ENCODE peak calls at places on chromosomes 11 and 22, in nine cellular contexts. I is GM23338, Y is prostate gland, L is breast epithelium, W is HCT116, C is suprapubic skin, H is upper lobe of left lung, X is spleen, U is SK-N-SH. K is an unnamed sample. For H3K4me1, the result is how much of the 10 kb centered on the place peaks cover.

GRCh38 chr11:112440518-112440917 is 179.9 kb upstream of the PLET1 start:
- DNase-seq in I (peak), H (no peak), X (no peak), Y (no peak), U (no peak), W (peak), L (no peak), C (no peak), K (no peak)

GRCh38 chr11:77019976-77020591 is 14.1 kb upstream of the B3GNT6 start:
- DNase-seq in U (no peak), C (no peak), Y (no peak), I (no peak), W (peak), L (no peak), X (no peak), H (no peak), K (peak)

GRCh38 chr22:17194213-17194612 is 25.0 kb downstream of the ADA2 start:
- DNase-seq in Y (no peak), I (peak), L (no peak), U (no peak), X (no peak), C (no peak), W (no peak), H (peak), K (no peak)

GRCh38 chr11:45149483-45150056 is 3.1 kb downstream of the PRDM11 start:
- DNase-seq in U (no peak), L (peak), H (no peak), X (peak), W (no peak), C (no peak), I (no peak), Y (peak), K (no peak)

GRCh38 chr11:61957028-61957770 is 7.0 kb downstream of the BEST1 start:
- DNase-seq in I (no peak), L (no peak), C (no peak), W (no peak), Y (no peak), H (no peak), X (peak), U (no peak), K (no peak)

GRCh38 chr11:128790200-128790599 is 76.9 kb downstream of the KCNJ1 start:
- DNase-seq in Y (peak), I (no peak), C (no peak), X (no peak), L (no peak), H (no peak), W (no peak), U (no peak), K (peak)

GRCh38 chr11:73969991-73970800 is 12.4 kb downstream of the UCP2 start:
- DNase-seq in L (peak), C (no peak), X (peak), I (no peak), Y (no peak), W (no peak), H (no peak), U (peak), K (no peak)

GRCh38 chr11:74182635-74183034 is 11.5 kb downstream of the PPME1 start:
- DNase-seq in H (no peak), X (no peak), I (no peak), C (no peak), Y (no peak), L (no peak), U (no peak), W (no peak), K (no peak)

GRCh38 chr11:17733261-17733660 is 1.3 kb upstream of the KCNC1 start:
- DNase-seq in W (no peak), U (no peak), Y (no peak), C (no peak), H (no peak), L (no peak), X (no peak), I (no peak), K (no peak)

GRCh38 chr11:1406571-1407485 is 17.1 kb downstream of the BRSK2 start:
- DNase-seq in H (peak), U (peak), W (no peak), Y (no peak), C (no peak), L (no peak), I (no peak), X (no peak), K (no peak)

GRCh38 chr22:50626856-50627451 is 998 bp downstream of the ARSA start:
- DNase-seq in Y (no peak), W (no peak), C (peak), H (peak), L (peak), U (peak), X (peak), I (no peak), K (no peak)

GRCh38 chr11:96781082-96781481 is 391.3 kb downstream of the JRKL start:
- DNase-seq in L (no peak), W (no peak), H (no peak), Y (no peak), U (no peak), I (no peak), C (no peak), X (no peak), K (peak)

GRCh38 chr11:96055706-96056387 is 131.9 kb upstream of the MTMR2 start:
- DNase-seq in X (no peak), H (no peak), W (no peak), U (no peak), C (no peak), L (no peak), Y (no peak), I (no peak), K (no peak)

GRCh38 chr22:40401981-40402406 is 31.6 kb downstream of the SGSM3 start:
- DNase-seq in I (no peak), C (no peak), U (no peak), Y (no peak), W (no peak), X (no peak), H (no peak), L (no peak), K (no peak)

GRCh38 chr11:57321996-57322880 is 2.5 kb downstream of the TNKS1BP1 start:
- DNase-seq in L (peak), W (peak), H (peak), X (no peak), U (peak), Y (peak), C (peak), I (peak), K (peak)

GRCh38 chr11:124644426-124645280 is 22.0 kb downstream of the TBRG1 start:
- DNase-seq in L (no peak), C (peak), I (peak), W (peak), H (no peak), Y (peak), X (no peak), U (peak), K (peak)

GRCh38 chr22:47275479-47276218 is 513.2 kb downstream of the TBC1D22A start:
- DNase-seq in H (no peak), X (no peak), I (no peak), L (no peak), W (no peak), C (peak), U (no peak), Y (no peak), K (no peak)

GRCh38 chr11:77046060-77046501 is 11.9 kb downstream of the B3GNT6 start:
- DNase-seq in X (no peak), H (peak), U (peak), C (peak), Y (no peak), W (peak), I (peak), L (no peak), K (peak)

GRCh38 chr22:44100411-44100810 is 76.3 kb downstream of the PARVB start:
- DNase-seq in X (peak), Y (no peak), L (no peak), C (no peak), U (no peak), W (no peak), I (no peak), H (no peak), K (no peak)

GRCh38 chr11:134482128-134482527 is 70.1 kb upstream of the B3GAT1 start:
- DNase-seq in C (no peak), H (no peak), U (no peak), Y (no peak), W (no peak), X (no peak), I (no peak), L (no peak), K (no peak)

GRCh38 chr11:132876301-132877071 is 655.8 kb downstream of the OPCML start:
- DNase-seq in C (no peak), X (no peak), U (no peak), I (no peak), W (no peak), Y (no peak), H (no peak), L (no peak), K (no peak)

GRCh38 chr11:66705587-66706335 is 23.3 kb downstream of the SPTBN2 start:
- DNase-seq in X (no peak), W (no peak), C (no peak), L (no peak), I (no peak), H (peak), U (no peak), Y (no peak), K (no peak)
- H3K4me1 ChIP-seq in X (under half), W (under half), C (under half), L (under half), I (under half), H (under half), U (under half), Y (under half), K (under half)

DNA sequence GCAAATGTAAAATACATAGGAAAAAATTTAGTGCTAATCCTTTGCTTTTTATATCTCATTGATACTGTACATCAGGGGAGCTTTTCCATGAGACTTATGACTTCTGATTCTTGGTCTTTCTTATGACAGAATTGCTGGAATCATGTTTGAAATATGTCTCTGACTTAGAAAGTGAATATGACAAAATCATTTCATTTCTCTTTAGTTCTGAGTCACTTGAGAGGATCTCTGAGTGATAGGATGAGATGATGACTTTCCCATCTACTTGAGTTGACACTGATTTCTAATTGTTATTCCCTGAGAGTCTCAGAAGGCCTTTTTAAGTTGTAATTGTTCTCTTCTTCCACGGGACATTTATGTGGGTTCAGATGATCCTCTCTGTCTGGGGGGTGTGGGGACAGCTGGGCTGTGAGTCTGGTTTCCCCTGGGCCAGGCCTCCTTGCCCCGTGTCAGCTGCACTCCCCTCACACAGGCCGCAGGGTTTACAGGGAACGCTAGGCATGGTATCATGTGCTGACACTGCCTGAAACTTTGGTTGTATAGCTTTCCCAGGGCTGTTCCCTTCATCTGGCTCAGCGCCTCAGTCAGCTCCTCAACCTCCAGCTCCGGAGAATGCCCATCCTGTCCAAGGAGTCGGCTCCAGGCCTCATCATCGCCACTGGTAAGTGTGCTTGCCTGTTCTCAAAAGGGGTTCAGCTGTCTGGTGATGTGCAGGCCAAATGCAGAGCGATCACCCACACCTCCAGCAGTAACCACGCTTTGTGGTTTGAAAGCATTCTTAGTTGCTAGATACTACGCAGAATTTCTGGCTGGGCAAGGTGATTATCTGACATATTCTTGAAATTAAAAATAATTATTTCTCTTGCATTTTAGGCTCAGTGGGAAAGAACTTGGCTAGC is 69.5 kb upstream of the SORL1-AS1 start:
- DNase-seq in U (no peak), I (no peak), C (no peak), L (no peak), Y (no peak), X (no peak), H (no peak), W (no peak), K (no peak)
- TF ChIP-seq POLR2AphosphoS5 in U (no peak), I (no peak), C (no peak), L (no peak), Y (no peak), X (peak), H (no peak), W (no peak), K (no peak)

GRCh38 chr11:12811861-12812260 is 137.6 kb downstream of the TEAD1 start:
- DNase-seq in U (no peak), W (no peak), X (no peak), L (no peak), C (no peak), I (no peak), Y (no peak), H (no peak), K (no peak)
- H3K4me1 ChIP-seq in U (half or more), W (half or more), X (under half), L (under half), C (under half), I (under half), Y (under half), H (under half), K (under half)

GRCh38 chr22:20128619-20128901 is 3.0 kb upstream of the ZDHHC8 start:
- DNase-seq in Y (no peak), C (no peak), W (no peak), X (no peak), U (no peak), H (no peak), L (no peak), I (no peak), K (no peak)
- TF ChIP-seq POLR2AphosphoS5 in Y (no peak), C (no peak), W (no peak), X (no peak), U (no peak), H (no peak), L (no peak), I (no peak), K (no peak)

DNA sequence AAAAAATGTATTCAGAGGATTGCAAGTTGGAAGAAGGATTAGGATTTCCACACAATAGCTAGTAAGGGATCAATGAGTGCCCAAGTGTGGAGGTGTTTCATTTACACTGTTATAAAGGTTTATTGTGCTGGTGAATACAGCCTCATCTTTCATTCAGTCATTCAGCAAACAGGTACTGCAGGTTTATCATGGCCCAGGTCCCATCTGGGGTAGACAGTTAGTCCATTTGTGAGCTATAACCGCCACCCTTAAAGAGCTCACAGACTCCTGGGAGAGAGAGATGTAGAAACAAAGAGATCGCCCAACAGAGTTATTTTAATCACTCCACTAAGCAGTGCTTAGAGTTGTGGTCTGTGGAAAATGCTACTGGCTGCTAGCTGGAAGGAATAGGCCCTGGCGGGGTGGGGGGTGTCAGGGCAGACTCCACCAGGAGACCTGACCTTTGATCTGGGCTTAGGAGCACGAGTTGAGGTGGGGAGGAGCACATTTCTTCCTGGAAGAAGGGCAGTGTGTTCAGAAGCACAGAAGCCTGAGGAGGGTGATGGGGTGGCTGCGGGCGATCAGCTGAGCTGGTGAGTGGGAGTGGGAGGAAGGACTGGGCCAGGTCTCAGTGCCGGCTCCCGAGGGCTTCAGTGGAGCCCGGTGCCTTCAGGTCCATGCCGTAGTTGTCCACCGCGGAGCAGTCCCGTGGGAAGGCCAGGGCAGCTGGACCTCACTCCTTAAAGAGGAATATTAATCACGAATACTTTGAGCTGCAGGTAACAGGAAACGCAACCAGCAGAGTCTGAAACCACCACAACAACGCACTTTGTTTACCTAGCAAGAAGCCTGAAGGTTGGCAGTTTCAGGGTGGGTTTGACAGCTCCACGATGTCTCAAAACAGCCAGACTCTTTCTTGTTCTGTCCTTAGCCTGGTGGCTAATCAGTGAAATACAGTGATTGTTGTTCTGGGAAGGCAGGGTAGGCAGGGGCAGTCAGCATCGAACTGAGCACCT is 11.2 kb downstream of the TOM1 start:
- DNase-seq in H (no peak), U (no peak), C (peak), W (no peak), X (peak), I (peak), L (no peak), Y (no peak), K (no peak)
- H3K4me1 ChIP-seq in H (half or more), U (under half), C (half or more), W (half or more), X (under half), I (under half), L (under half), Y (under half), K (half or more)

GRCh38 chr11:78350101-78350645 is 67.4 kb downstream of the GAB2 start:
- DNase-seq in W (no peak), I (peak), H (no peak), L (no peak), U (no peak), X (no peak), Y (no peak), C (no peak), K (peak)
- TF ChIP-seq POLR2AphosphoS5 in W (no peak), I (no peak), H (no peak), L (no peak), U (no peak), X (no peak), Y (no peak), C (no peak), K (no peak)

DNA sequence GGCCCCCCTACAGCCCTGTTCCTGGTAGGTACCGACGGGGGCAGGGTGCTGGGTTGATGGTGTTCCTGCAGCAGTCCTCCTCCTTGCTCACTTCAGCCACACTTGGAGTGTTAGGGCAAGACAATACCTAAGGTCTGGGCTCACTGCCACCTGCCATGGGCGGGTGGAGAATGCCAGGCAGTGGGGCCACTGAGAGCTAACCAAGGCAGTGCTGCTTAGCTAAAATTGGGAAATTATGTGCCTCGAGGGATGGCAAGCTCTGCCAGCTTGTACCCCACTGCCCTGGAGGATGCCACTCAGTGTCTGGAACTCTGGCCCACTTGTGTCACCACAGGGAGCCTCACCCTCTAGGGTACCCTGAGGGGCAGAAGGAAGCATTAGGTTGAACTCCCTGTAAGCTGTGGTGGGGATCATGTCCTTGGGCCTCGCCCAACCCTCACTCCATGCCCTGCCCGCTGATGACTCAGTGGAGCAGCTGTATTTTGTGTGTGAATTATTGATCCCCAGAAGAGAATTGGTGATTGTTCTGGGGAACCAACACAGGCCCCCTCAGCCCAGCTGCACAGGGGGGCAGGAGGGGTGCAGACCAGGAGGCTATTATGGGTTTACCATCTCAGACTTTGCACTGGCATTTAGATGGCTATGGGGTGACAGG is 17.7 kb downstream of the PHLDB1 start:
- DNase-seq in X (no peak), I (no peak), L (no peak), Y (no peak), H (no peak), U (no peak), W (no peak), C (no peak), K (no peak)
- H3K4me1 ChIP-seq in X (under half), I (under half), L (under half), Y (under half), H (under half), U (under half), W (half or more), C (half or more), K (under half)

GRCh38 chr11:31720225-31720624 is 90.9 kb downstream of the PAX6 start:
- DNase-seq in U (no peak), W (no peak), H (no peak), C (no peak), X (no peak), L (no peak), Y (no peak), I (no peak), K (peak)
- TF ChIP-seq POLR2AphosphoS5 in U (no peak), W (no peak), H (no peak), C (no peak), X (no peak), L (no peak), Y (no peak), I (no peak), K (no peak)

GRCh38 chr22:23144432-23144831 is 845 bp upstream of the RAB36 start:
- DNase-seq in C (no peak), W (no peak), H (no peak), L (no peak), X (peak), U (no peak), I (no peak), Y (no peak), K (no peak)
- H3K4me1 ChIP-seq in C (half or more), W (under half), H (under half), L (under half), X (under half), U (under half), I (under half), Y (under half), K (under half)